ENCODE peak calls at places on chromosomes 3 and 15, in five cellular contexts. I is NT2/D1; W is stimulated activated naive CD4-positive, alpha-beta T cell; L is effector CD4-positive, alpha-beta T cell; R is WTC11. O is an unnamed sample.
A peak's percentile ranks its signal among the peaks of the same experiment; 100 is the strongest.

GRCh38 chr15:80173022-80173759 is 20.4 kb downstream of the FAH start:
- DNase-seq in L (peak; percentile 45), R (peak; percentile 83), W (peak; percentile 64), I (peak; percentile 70), O (peak; percentile 48)

GRCh38 chr15:89353991-89354390 is 19.4 kb upstream of the POLG start:
- DNase-seq in L (no peak), W (no peak), R (no peak), I (no peak), O (no peak)

GRCh38 chr15:96234109-96234892 is 96.2 kb upstream of the NR2F2 start:
- DNase-seq in W (no peak), I (no peak), R (no peak), L (no peak), O (no peak)

GRCh38 chr15:69595009-69595825 is 142.6 kb downstream of the RPLP1 start:
- DNase-seq in R (no peak), L (no peak), I (no peak), W (no peak), O (no peak)

GRCh38 chr15:66724732-66725467 is 22.9 kb downstream of the SMAD6 start:
- DNase-seq in W (no peak), R (no peak), I (no peak), L (no peak), O (no peak)

GRCh38 chr3:150222646-150223045 is 185.5 kb upstream of the TSC22D2 start:
- DNase-seq in R (no peak), L (no peak), W (no peak), I (no peak), O (no peak)

GRCh38 chr3:59611649-59612431 is 562.0 kb upstream of the CFAP20DC start:
- DNase-seq in I (no peak), R (no peak), L (no peak), W (no peak), O (no peak)

GRCh38 chr3:161796780-161797179 is 300.2 kb downstream of the OTOL1 start:
- DNase-seq in R (no peak), I (no peak), L (no peak), W (no peak), O (no peak)

GRCh38 chr15:100760357-100760903 is 119.2 kb upstream of the ALDH1A3 start:
- DNase-seq in I (no peak), L (no peak), W (no peak), R (no peak), O (no peak)

GRCh38 chr15:93470042-93470441 is 381.0 kb upstream of the RGMA start:
- DNase-seq in L (no peak), W (no peak), I (no peak), R (peak; percentile 25), O (no peak)

GRCh38 chr3:57910988-57911387 is 97.2 kb upstream of the FLNB start:
- DNase-seq in I (peak; percentile 33), W (peak; percentile 13), R (no peak), L (peak; percentile 7), O (no peak)

GRCh38 chr3:49093853-49094767 is at the start of gene QRICH1:
- DNase-seq in W (peak; percentile 98), I (peak; percentile 96), R (peak; percentile 98), L (peak; percentile 97), O (peak; percentile 96)

GRCh38 chr15:68298882-68299381 is 21.4 kb downstream of the FEM1B start:
- DNase-seq in I (no peak), W (peak; percentile 35), L (no peak), R (no peak), O (peak; percentile 31)

GRCh38 chr3:188262913-188263683 is 109.1 kb downstream of the LPP start:
- DNase-seq in W (no peak), R (no peak), I (no peak), L (no peak), O (no peak)

GRCh38 chr3:16399473-16399872 is 114.0 kb downstream of the RFTN1 start:
- DNase-seq in R (no peak), W (no peak), L (no peak), I (peak; percentile 22), O (no peak)

GRCh38 chr15:22895465-22896190 is 57.2 kb downstream of the NIPA2 start:
- DNase-seq in I (no peak), L (no peak), R (no peak), W (no peak), O (no peak)

GRCh38 chr3:184371570-184372018 is 6.4 kb downstream of the THPO start:
- DNase-seq in I (peak; percentile 91), W (peak; percentile 62), L (peak; percentile 43), R (peak; percentile 82), O (peak; percentile 50)

GRCh38 chr15:85785887-85786777 is 8.6 kb downstream of the KLHL25 start:
- DNase-seq in I (no peak), R (no peak), L (no peak), W (no peak), O (no peak)

GRCh38 chr3:59535791-59536221 is 486.0 kb upstream of the CFAP20DC start:
- DNase-seq in R (no peak), I (no peak), W (no peak), L (no peak), O (no peak)

GRCh38 chr3:184647405-184647936 is 64.4 kb downstream of the MAGEF1 start:
- DNase-seq in R (no peak), W (no peak), L (no peak), I (no peak), O (no peak)

GRCh38 chr15:65869954-65870871 is 922 bp downstream of the RAB11A start:
- DNase-seq in W (peak; percentile 52), R (peak; percentile 23), I (peak; percentile 25), L (peak; percentile 2), O (peak; percentile 12)

GRCh38 chr15:70271422-70272088 is 173.8 kb upstream of the TLE3 start:
- DNase-seq in I (peak; percentile 75), R (no peak), L (no peak), W (no peak), O (no peak)

GRCh38 chr15:58748787-58749531 is 548 bp downstream of the ADAM10 start:
- DNase-seq in R (peak; percentile 73), I (peak; percentile 20), L (peak; percentile 16), W (peak; percentile 52), O (peak; percentile 24)

GRCh38 chr3:87076951-87077350 is 86.0 kb upstream of the VGLL3 start:
- DNase-seq in W (no peak), R (no peak), I (no peak), L (no peak), O (no peak)

GRCh38 chr3:51682526-51682925 is 11.5 kb downstream of the TEX264 start:
- DNase-seq in I (no peak), R (no peak), W (no peak), L (no peak), O (no peak)

GRCh38 chr15:75589071-75589470 is 10.0 kb upstream of the PTPN9 start:
- DNase-seq in W (no peak), R (no peak), I (no peak), L (no peak), O (no peak)

GRCh38 chr3:7487763-7488162 is 626.8 kb downstream of the GRM7 start:
- DNase-seq in R (no peak), W (no peak), I (no peak), L (no peak), O (no peak)

GRCh38 chr3:52277972-52278509 is 408 bp downstream of the WDR82 start:
- DNase-seq in L (peak; percentile 53), R (peak; percentile 61), W (peak; percentile 84), I (no peak), O (no peak)

GRCh38 chr15:95394186-95395067 is 936.1 kb upstream of the NR2F2 start:
- DNase-seq in L (no peak), I (no peak), W (no peak), R (no peak), O (no peak)

GRCh38 chr15:25773248-25773647 is 89.9 kb downstream of the ATP10A start:
- DNase-seq in R (no peak), L (no peak), I (no peak), W (no peak), O (no peak)

GRCh38 chr3:103083848-103084631 is 649.2 kb downstream of the ZPLD1 start:
- DNase-seq in L (no peak), W (no peak), I (no peak), R (no peak), O (no peak)

GRCh38 chr3:15659254-15659975 is 57.9 kb downstream of the BTD start:
- DNase-seq in I (no peak), R (no peak), L (no peak), W (no peak), O (no peak)

GRCh38 chr15:40006646-40007045 is 32.3 kb downstream of the SRP14 start:
- DNase-seq in R (no peak), I (no peak), W (no peak), L (no peak), O (no peak)

GRCh38 chr3:64815691-64816225 is 128.0 kb upstream of the ADAMTS9 start:
- DNase-seq in I (no peak), W (no peak), R (no peak), L (no peak), O (no peak)

GRCh38 chr15:43194775-43195174 is 9.6 kb downstream of the CCNDBP1 start:
- DNase-seq in I (no peak), W (no peak), R (no peak), L (no peak), O (no peak)

GRCh38 chr3:34174740-34175139 is 376.3 kb downstream of the PDCD6IP start:
- DNase-seq in W (no peak), I (no peak), R (no peak), L (no peak), O (no peak)